ENCODE peak calls at places on chromosomes 7 and 10, in five cellular contexts. F is brain microvascular endothelial cell, M is heart left ventricle, I is dorsolateral prefrontal cortex, W is cardiac muscle cell. O is an unnamed sample.

GRCh38 chr10:10605551-10606081 is 412.1 kb upstream of the CELF2 start:
- DNase-seq in F (peak; percentile 76), M (no peak), I (no peak), W (peak; percentile 99), O (no peak)

GRCh38 chr7:44259547-44260457 is 59.0 kb downstream of the YKT6 start:
- DNase-seq in F (peak; percentile 90), M (peak; percentile 70), I (no peak), W (peak; percentile 99), O (peak; percentile 53)

GRCh38 chr7:106071356-106071998 is 40.6 kb downstream of the SYPL1 start:
- DNase-seq in F (no peak), M (no peak), I (no peak), W (peak; percentile 35), O (peak; percentile 54)

GRCh38 chr10:76403876-76404275 is 972.5 kb downstream of the LRMDA start:
- DNase-seq in F (no peak), M (no peak), I (no peak), W (peak; percentile 7), O (peak; percentile 34)

GRCh38 chr7:67620216-67620933 is 623.7 kb downstream of the TYW1 start:
- DNase-seq in F (no peak), M (no peak), I (no peak), W (no peak), O (no peak)

GRCh38 chr10:110269641-110270318 is 34.9 kb downstream of the SMNDC1 start:
- DNase-seq in F (peak; percentile 12), M (peak; percentile 30), I (no peak), W (peak; percentile 60), O (no peak)

GRCh38 chr7:159033473-159033825 is 111.2 kb downstream of the VIPR2 start:
- DNase-seq in F (no peak), M (no peak), I (no peak), W (no peak), O (no peak)

GRCh38 chr7:89183726-89184125 is 388.2 kb upstream of the TEX47 start:
- DNase-seq in F (no peak), M (no peak), I (no peak), W (no peak), O (no peak)

GRCh38 chr7:27180431-27181175 is 4.4 kb downstream of the HOXA11 start:
- DNase-seq in F (no peak), M (no peak), I (no peak), W (no peak), O (no peak)

GRCh38 chr10:70232155-70232858 is 922 bp downstream of the PPA1 start:
- DNase-seq in F (peak; percentile 48), M (no peak), I (no peak), W (peak; percentile 57), O (peak; percentile 59)

GRCh38 chr10:33681580-33681979 is 347.1 kb upstream of the NRP1 start:
- DNase-seq in F (no peak), M (no peak), I (no peak), W (no peak), O (no peak)

GRCh38 chr7:128136215-128136597 is 104.9 kb upstream of the LEP start:
- DNase-seq in F (no peak), M (no peak), I (no peak), W (no peak), O (no peak)

GRCh38 chr10:110208614-110209398 is 1.4 kb downstream of the MXI1 start:
- DNase-seq in F (no peak), M (peak; percentile 52), I (peak; percentile 35), W (peak; percentile 52), O (no peak)

GRCh38 chr7:32611201-32611691 is 116.0 kb downstream of the AVL9 start:
- DNase-seq in F (no peak), M (no peak), I (no peak), W (peak; percentile 46), O (no peak)

GRCh38 chr7:91357379-91357778 is 93.1 kb downstream of the FZD1 start:
- DNase-seq in F (no peak), M (no peak), I (no peak), W (no peak), O (no peak)

GRCh38 chr10:78685466-78686163 is 383.2 kb upstream of the ZMIZ1 start:
- DNase-seq in F (peak; percentile 11), M (no peak), I (no peak), W (peak; percentile 49), O (no peak)

GRCh38 chr7:28269700-28270361 is 89.2 kb upstream of the JAZF1 start:
- DNase-seq in F (no peak), M (no peak), I (no peak), W (no peak), O (no peak)

GRCh38 chr10:131452926-131453771 is 141.6 kb upstream of the TCERG1L start:
- DNase-seq in F (no peak), M (no peak), I (peak; percentile 62), W (peak; percentile 27), O (no peak)
- H3K4me3 ChIP-seq in F (no peak overlapping the region), M (peak overlapping the region; percentile 34), I (peak overlapping the region; percentile 62), W (no peak overlapping the region), O (no peak overlapping the region)

DNA sequence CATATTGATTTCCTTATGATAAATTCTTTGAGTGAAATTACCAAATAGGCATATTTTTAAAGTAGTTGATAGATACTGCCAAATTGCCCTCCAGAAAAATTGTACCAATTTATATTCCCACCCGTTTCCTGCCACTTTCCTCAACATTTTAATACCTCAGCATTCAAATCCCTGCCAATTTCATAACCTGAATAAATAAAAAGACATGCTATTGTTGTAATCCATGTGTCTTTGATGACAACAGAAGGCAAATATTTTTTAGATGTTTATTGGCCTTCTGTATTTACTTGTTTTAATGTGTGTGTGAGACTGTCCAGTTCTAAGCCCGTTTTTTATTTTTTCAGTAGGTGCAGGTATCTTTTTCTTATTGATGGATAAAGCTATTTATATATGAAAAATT is 71.7 kb downstream of the TEX36 start:
- DNase-seq in F (no peak), M (no peak), I (no peak), W (no peak), O (no peak)
- H3K27ac ChIP-seq in F (no peak overlapping the region), M (no peak overlapping the region), I (no peak overlapping the region), W (no peak overlapping the region), O (no peak overlapping the region)

DNA sequence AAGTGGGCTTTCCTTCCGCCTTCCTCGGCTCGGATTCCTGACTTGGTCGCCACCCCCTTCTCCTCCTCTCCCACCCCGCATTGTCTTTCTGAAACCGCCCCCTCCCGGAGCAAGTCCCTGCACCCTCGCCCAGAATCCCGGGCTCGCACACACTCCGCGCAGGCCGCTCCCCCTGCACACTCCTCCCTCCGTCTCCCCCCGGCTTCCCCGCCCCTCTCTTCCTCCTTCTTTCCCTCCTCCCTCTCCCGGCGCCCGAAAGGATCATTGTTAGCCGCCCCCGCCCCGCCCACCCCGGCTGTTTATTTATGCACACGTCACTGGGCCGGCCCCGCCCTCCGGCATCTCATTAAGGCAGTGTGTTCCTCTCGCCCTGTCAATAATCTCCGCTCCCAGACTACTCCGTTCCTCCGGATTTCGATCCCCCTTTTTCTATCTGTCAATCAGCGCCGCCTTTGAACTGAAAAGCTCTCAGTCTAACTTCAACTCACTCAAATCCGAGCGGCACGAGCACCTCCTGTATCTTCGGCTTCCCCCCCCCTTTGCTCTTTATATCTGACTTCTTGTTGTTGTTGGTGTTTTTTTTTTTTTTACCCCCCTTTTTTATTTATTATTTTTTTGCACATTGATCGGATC is at the start of gene TCF7L2:
- DNase-seq in F (peak; percentile 97), M (peak; percentile 97), I (peak; percentile 82), W (peak; percentile 99), O (peak; percentile 94)
- H3K4me3 ChIP-seq in F (peak within 1 kb of the TSS; percentile 77), M (peak within 1 kb of the TSS; percentile 61), I (peak within 1 kb of the TSS; percentile 85), W (peak within 1 kb of the TSS; percentile 97), O (peak within 1 kb of the TSS; percentile 88)

DNA sequence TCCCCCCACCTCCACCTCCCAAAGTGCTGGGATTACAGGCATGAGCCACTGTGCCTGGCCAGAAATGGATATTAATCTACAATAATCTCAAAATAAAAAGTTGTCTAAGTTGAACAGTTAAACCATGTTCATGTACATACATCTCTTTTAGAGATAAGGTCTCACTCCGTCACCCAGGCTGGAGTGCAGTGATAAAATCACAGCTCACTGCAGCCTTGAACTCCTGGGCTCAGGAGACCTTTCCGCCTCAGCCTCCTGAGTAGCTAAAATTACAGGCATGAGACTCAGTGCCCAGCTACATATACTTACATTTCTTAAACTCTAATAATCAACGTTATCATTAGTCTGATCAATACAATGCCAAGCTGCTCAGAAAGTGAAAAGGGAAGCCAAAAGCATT is 36.2 kb downstream of the VSTM4 start:
- DNase-seq in F (no peak), M (no peak), I (no peak), W (no peak), O (peak; percentile 14)
- H3K27ac ChIP-seq in F (no peak overlapping the region), M (peak overlapping the region; percentile 44), I (no peak overlapping the region), W (no peak overlapping the region), O (no peak overlapping the region)

GRCh38 chr10:121753726-121754476 is 155.7 kb upstream of the FGFR2 start:
- DNase-seq in F (peak; percentile 66), M (no peak), I (no peak), W (peak; percentile 72), O (no peak)
- H3K4me3 ChIP-seq in F (no peak overlapping the region), M (no peak overlapping the region), I (no peak overlapping the region), W (no peak overlapping the region), O (no peak overlapping the region)

DNA sequence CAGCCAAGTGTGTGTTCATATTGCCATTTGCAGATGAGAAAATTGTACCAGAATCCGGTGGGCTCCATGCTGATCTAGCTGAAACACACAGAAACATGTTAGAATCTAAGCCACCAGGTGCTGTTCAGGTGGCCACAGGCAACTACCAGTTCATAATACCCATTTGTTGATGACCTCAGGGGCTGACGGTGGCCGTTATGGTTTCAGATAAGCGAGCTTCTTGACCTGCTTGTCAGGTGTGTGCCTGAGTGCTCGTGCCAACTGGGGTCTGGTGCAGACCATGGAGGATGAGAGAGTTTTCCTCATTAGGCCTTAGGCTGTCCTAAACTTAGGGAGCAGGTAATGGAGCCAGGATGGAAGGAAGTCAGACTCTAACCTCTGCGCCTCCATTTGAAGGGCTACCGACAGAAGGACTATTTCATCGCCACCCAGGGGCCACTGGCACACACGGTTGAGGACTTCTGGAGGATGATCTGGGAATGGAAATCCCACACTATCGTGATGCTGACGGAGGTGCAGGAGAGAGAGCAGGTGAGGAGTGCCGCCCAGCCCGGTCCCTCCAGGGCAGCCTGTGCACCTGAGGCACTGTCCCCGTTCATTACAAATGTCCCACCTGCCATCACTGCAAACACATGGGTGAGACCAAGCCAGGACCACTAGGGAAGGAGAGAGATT is 53.1 kb downstream of the MKI67 start:
- DNase-seq in F (no peak), M (no peak), I (no peak), W (no peak), O (no peak)
- H3K27ac ChIP-seq in F (no peak overlapping the region), M (no peak overlapping the region), I (no peak overlapping the region), W (no peak overlapping the region), O (no peak overlapping the region)